ENCODE peak calls at places on chromosomes 16 and 17, in eight cellular contexts. L is skeletal muscle cell; I is naive thymus-derived CD4-positive, alpha-beta T cell; N is stimulated activated CD8-positive, alpha-beta memory T cell treated with anti-CD3 and anti-CD28 coated beads, Interleukin-4, amount 100 ng/mL, for 24 hours; M is PC-3; O is stimulated activated naive B cell treated with anti-CD40 and anti-IgM and Interleukin-4, amounts not matched to agents 10 μg/mL and 1 μg/mL and 100 μg/mL, for 72 hours; H is fibroblast of mammary gland; Q is EL. A is an unnamed sample.

GRCh38 chr16:9447195-9447551 is 355.7 kb downstream of the HAPSTR1 start:
- DNase-seq in L (no peak), I (no peak), N (no peak), M (no peak), O (no peak), H (no peak), Q (no peak), A (no peak)

GRCh38 chr16:88810166-88810867 is 1.4 kb downstream of the APRT start:
- DNase-seq in L (no peak), I (no peak), N (no peak), M (peak; percentile 22), O (no peak), H (no peak), Q (peak; percentile 43), A (peak; percentile 52)

GRCh38 chr16:28280881-28281836 is 11.2 kb upstream of the SBK1 start:
- DNase-seq in L (no peak), I (no peak), N (no peak), M (no peak), O (no peak), H (no peak), Q (no peak), A (peak; percentile 6)

GRCh38 chr16:55643161-55643970 is 12.4 kb upstream of the SLC6A2 start:
- DNase-seq in L (no peak), I (no peak), N (no peak), M (no peak), O (no peak), H (peak; percentile 10), Q (no peak), A (no peak)

GRCh38 chr16:27980076-27980775 is 83.3 kb downstream of the GSG1L start:
- DNase-seq in L (no peak), I (no peak), N (no peak), M (no peak), O (no peak), H (no peak), Q (no peak), A (no peak)

GRCh38 chr17:40347319-40348135 is 17.0 kb downstream of the GJD3 start:
- DNase-seq in L (no peak), I (no peak), N (no peak), M (no peak), O (no peak), H (no peak), Q (no peak), A (no peak)

GRCh38 chr17:82931696-82932060 is 91.9 kb upstream of the ZNF750 start:
- DNase-seq in L (peak; percentile 81), I (no peak), N (no peak), M (peak; percentile 29), O (no peak), H (peak; percentile 97), Q (peak; percentile 92), A (no peak)

GRCh38 chr17:50205111-50205821 is 3.8 kb upstream of the COL1A1 start:
- DNase-seq in L (no peak), I (no peak), N (no peak), M (no peak), O (no peak), H (peak; percentile 73), Q (peak; percentile 75), A (no peak)

GRCh38 chr16:73067671-73068545 is 20.0 kb upstream of the ZFHX3 start:
- DNase-seq in L (no peak), I (no peak), N (no peak), M (no peak), O (no peak), H (no peak), Q (no peak), A (no peak)

GRCh38 chr16:57041182-57042156 is 50.9 kb upstream of the CPNE2 start:
- DNase-seq in L (no peak), I (peak; percentile 86), N (peak; percentile 75), M (no peak), O (peak; percentile 83), H (no peak), Q (no peak), A (no peak)

GRCh38 chr16:83113317-83113716 is 486.5 kb downstream of the CDH13 start:
- DNase-seq in L (no peak), I (no peak), N (no peak), M (no peak), O (no peak), H (peak; percentile 17), Q (peak; percentile 39), A (no peak)

GRCh38 chr16:66667944-66668343 is 28.6 kb downstream of the CMTM4 start:
- DNase-seq in L (no peak), I (no peak), N (no peak), M (no peak), O (no peak), H (no peak), Q (no peak), A (no peak)

GRCh38 chr16:86242244-86243122 is 267.8 kb upstream of the FOXF1 start:
- DNase-seq in L (no peak), I (no peak), N (no peak), M (no peak), O (no peak), H (no peak), Q (no peak), A (no peak)